ENCODE peak calls at places on chromosomes 3 and 15, in five cellular contexts. U is SK-N-SH, Q is fibroblast of lung, P is brain microvascular endothelial cell, Z is SJSA1. L is an unnamed sample.

GRCh38 chr15:65646486-65646885 is 24.7 kb downstream of the SLC24A1 start:
- DNase-seq in U (no peak), Q (peak), P (peak), Z (no peak), L (no peak)

GRCh38 chr15:49110158-49110944 is 45.0 kb downstream of the COPS2 start:
- DNase-seq in U (no peak), Q (no peak), P (no peak), Z (no peak), L (no peak)

GRCh38 chr3:184652465-184652864 is 59.4 kb downstream of the MAGEF1 start:
- DNase-seq in U (no peak), Q (peak), P (no peak), Z (no peak), L (no peak)

GRCh38 chr3:188956839-188957489 is 214.8 kb upstream of the TPRG1 start:
- DNase-seq in U (peak), Q (peak), P (peak), Z (peak), L (no peak)

GRCh38 chr15:38961886-38962285 is 397.3 kb upstream of the RASGRP1 start:
- DNase-seq in U (no peak), Q (peak), P (no peak), Z (no peak), L (no peak)

GRCh38 chr3:155241559-155241958 is 51.9 kb downstream of the STRIT1 start:
- DNase-seq in U (peak), Q (peak), P (no peak), Z (no peak), L (no peak)

GRCh38 chr3:159502986-159503385 is 485.6 kb upstream of the IL12A start:
- DNase-seq in U (no peak), Q (no peak), P (no peak), Z (no peak), L (no peak)

GRCh38 chr3:141151439-141151838 is 80.2 kb upstream of the PXYLP1 start:
- DNase-seq in U (no peak), Q (peak), P (no peak), Z (no peak), L (no peak)

GRCh38 chr3:157093096-157093495 is 66.9 kb downstream of the CCNL1 start:
- DNase-seq in U (no peak), Q (no peak), P (no peak), Z (no peak), L (no peak)

GRCh38 chr3:152021951-152022461 is 148.6 kb downstream of the SUCNR1 start:
- DNase-seq in U (no peak), Q (peak), P (peak), Z (peak), L (no peak)

GRCh38 chr3:196837819-196838420 is 29.8 kb upstream of the SENP5 start:
- DNase-seq in U (peak), Q (peak), P (peak), Z (peak), L (no peak)

GRCh38 chr3:184562146-184562861 is 719 bp downstream of the EPHB3 start:
- DNase-seq in U (peak), Q (no peak), P (no peak), Z (no peak), L (no peak)

GRCh38 chr3:33664195-33664594 is 53.9 kb downstream of the CLASP2 start:
- DNase-seq in U (no peak), Q (peak), P (peak), Z (no peak), L (no peak)

GRCh38 chr15:39394534-39394933 is 186.3 kb upstream of the THBS1 start:
- DNase-seq in U (no peak), Q (no peak), P (no peak), Z (no peak), L (no peak)

DNA sequence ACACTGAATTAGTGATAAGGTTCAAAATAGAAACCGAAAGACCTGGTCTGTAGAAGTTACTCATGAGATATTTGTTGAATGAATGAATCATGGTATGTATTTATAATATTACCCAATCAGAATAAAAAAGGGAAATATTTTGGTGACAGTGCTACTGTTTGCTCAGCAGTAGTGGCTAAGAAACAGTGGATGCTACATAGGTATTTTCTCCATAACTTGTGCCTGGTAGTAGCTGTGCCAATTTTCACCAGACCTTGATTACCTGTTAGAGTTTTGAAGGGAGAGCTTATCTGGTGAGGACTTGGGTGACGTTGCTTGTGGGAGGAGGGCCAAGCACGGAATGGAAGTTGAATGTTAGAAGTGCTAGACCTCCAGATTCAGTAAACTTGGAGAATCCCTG is 14.3 kb downstream of the LIMD1 start:
- DNase-seq in U (no peak), Q (peak), P (no peak), Z (peak), L (no peak)
- H3K27ac ChIP-seq in U (no peak), Q (peak), P (no peak), Z (peak), L (no peak)

GRCh38 chr15:78056714-78057269 is 20.7 kb downstream of the TBC1D2B start:
- DNase-seq in U (no peak), Q (peak), P (no peak), Z (no peak), L (no peak)
- H3K27ac ChIP-seq in U (peak), Q (peak), P (peak), Z (peak), L (no peak)

GRCh38 chr3:49705390-49705960 is 14.0 kb downstream of the AMIGO3 start:
- DNase-seq in U (no peak), Q (no peak), P (no peak), Z (no peak), L (no peak)

GRCh38 chr3:49709852-49710251 is 9.6 kb downstream of the AMIGO3 start:
- DNase-seq in U (no peak), Q (no peak), P (no peak), Z (no peak), L (no peak)

GRCh38 chr3:49704629-49705028 is 14.9 kb downstream of the AMIGO3 start:
- DNase-seq in U (no peak), Q (no peak), P (no peak), Z (no peak), L (no peak)

GRCh38 chr3:49706456-49707112 is 12.9 kb downstream of the AMIGO3 start:
- DNase-seq in U (no peak), Q (no peak), P (no peak), Z (no peak), L (no peak)

DNA sequence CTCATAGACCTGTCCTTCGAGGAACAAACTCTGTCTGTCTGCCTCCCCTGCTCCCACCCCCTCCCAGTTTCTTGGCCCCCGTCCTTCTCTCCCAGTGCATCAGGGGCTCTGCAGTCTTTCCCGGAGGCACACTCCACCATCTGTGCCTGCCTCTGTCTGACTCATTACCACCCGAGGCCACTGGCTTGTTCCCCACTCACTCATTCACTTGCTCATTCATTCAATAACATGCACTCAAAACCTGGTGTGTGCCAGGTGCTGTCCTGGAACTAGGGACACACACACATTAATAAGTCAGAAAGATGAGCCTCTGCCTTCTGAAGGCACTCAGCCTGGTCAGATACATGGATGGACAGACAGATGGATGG is 12.4 kb downstream of the AMIGO3 start:
- DNase-seq in U (no peak), Q (peak), P (no peak), Z (no peak), L (no peak)
- H3K27ac ChIP-seq in U (no peak), Q (no peak), P (no peak), Z (no peak), L (no peak)

GRCh38 chr15:69222002-69222474 is 61.6 kb downstream of the GLCE start:
- DNase-seq in U (no peak), Q (no peak), P (no peak), Z (no peak), L (no peak)
- H3K27ac ChIP-seq in U (no peak), Q (no peak), P (no peak), Z (no peak), L (no peak)

GRCh38 chr3:108877906-108878305 is 55.3 kb downstream of the TRAT1 start:
- DNase-seq in U (no peak), Q (no peak), P (no peak), Z (no peak), L (no peak)
- H3K27ac ChIP-seq in U (no peak), Q (no peak), P (no peak), Z (no peak), L (no peak)

GRCh38 chr15:90036806-90037509 is 35.8 kb downstream of the ZNF710 start:
- DNase-seq in U (no peak), Q (no peak), P (no peak), Z (no peak), L (no peak)
- H3K27ac ChIP-seq in U (no peak), Q (peak), P (no peak), Z (no peak), L (peak)

GRCh38 chr3:9883676-9884554 is 3.9 kb upstream of the CIDEC start:
- DNase-seq in U (no peak), Q (peak), P (peak), Z (no peak), L (no peak)
- H3K27ac ChIP-seq in U (peak), Q (peak), P (peak), Z (peak), L (no peak)